ENCODE peak calls at places on chromosomes 16 and 17, in eight cellular contexts. K is activated CD4-positive, alpha-beta T cell treated with anti-CD3 and anti-CD28 coated beads for 48 hours; I is cortex of kidney; O is pancreas; P is T-helper 1 cell; Y is progenitor cell of endocrine pancreas; E is stimulated activated CD8-positive, alpha-beta memory T cell treated with anti-CD3 and anti-CD28 coated beads, Interleukin-4, amount 100 ng/mL, for 1 hour; A is T-helper 17 cell. F is an unnamed sample.

GRCh38 chr16:27234171-27234570 is 30.8 kb downstream of the KDM8 start:
- DNase-seq in K (no peak), I (no peak), O (no peak), P (no peak), Y (no peak), E (no peak), A (no peak), F (no peak)

GRCh38 chr16:82808036-82808435 is 181.3 kb downstream of the CDH13 start:
- DNase-seq in K (no peak), I (no peak), O (no peak), P (no peak), Y (no peak), E (no peak), A (no peak), F (no peak)

GRCh38 chr17:33642002-33642401 is 348.9 kb upstream of the ASIC2 start:
- DNase-seq in K (no peak), I (no peak), O (no peak), P (no peak), Y (no peak), E (no peak), A (no peak), F (no peak)

GRCh38 chr16:55853114-55853513 is 20.2 kb upstream of the CES1 start:
- DNase-seq in K (no peak), I (no peak), O (no peak), P (no peak), Y (no peak), E (no peak), A (no peak), F (no peak)

GRCh38 chr17:39744075-39744835 is 6.5 kb downstream of the GRB7 start:
- DNase-seq in K (no peak), I (no peak), O (peak), P (no peak), Y (no peak), E (no peak), A (no peak), F (no peak)

GRCh38 chr17:8162997-8163977 is 539 bp upstream of the VAMP2 start:
- DNase-seq in K (peak), I (no peak), O (no peak), P (no peak), Y (no peak), E (no peak), A (no peak), F (peak)

GRCh38 chr16:28183441-28183840 is 28.3 kb downstream of the XPO6 start:
- DNase-seq in K (no peak), I (no peak), O (no peak), P (no peak), Y (no peak), E (no peak), A (no peak), F (no peak)

GRCh38 chr17:31549121-31549524 is 157.6 kb downstream of the RAB11FIP4 start:
- DNase-seq in K (no peak), I (no peak), O (no peak), P (no peak), Y (no peak), E (no peak), A (no peak), F (no peak)

GRCh38 chr16:82043680-82044584 is 8.9 kb downstream of the HSD17B2 start:
- DNase-seq in K (no peak), I (no peak), O (no peak), P (no peak), Y (no peak), E (no peak), A (no peak), F (no peak)

GRCh38 chr17:70239391-70239826 is 70.1 kb downstream of the KCNJ2 start:
- DNase-seq in K (no peak), I (no peak), O (no peak), P (no peak), Y (no peak), E (no peak), A (no peak), F (no peak)

GRCh38 chr17:49980703-49981197 is 11.8 kb downstream of the DLX4 start:
- DNase-seq in K (no peak), I (no peak), O (no peak), P (no peak), Y (no peak), E (no peak), A (no peak), F (no peak)

GRCh38 chr17:21007646-21008045 is 35.2 kb downstream of the USP22 start:
- DNase-seq in K (no peak), I (no peak), O (no peak), P (no peak), Y (no peak), E (no peak), A (no peak), F (no peak)

GRCh38 chr16:81908466-81909230 is 102.6 kb downstream of the SDR42E1 start:
- DNase-seq in K (no peak), I (no peak), O (no peak), P (no peak), Y (no peak), E (no peak), A (no peak), F (no peak)

GRCh38 chr17:76240461-76241204 is at the start of gene RNF157:
- DNase-seq in K (peak), I (no peak), O (peak), P (peak), Y (peak), E (peak), A (peak), F (peak)

GRCh38 chr17:34366529-34367107 is 3.6 kb upstream of the CCL1 start:
- DNase-seq in K (no peak), I (no peak), O (no peak), P (no peak), Y (no peak), E (no peak), A (no peak), F (no peak)

GRCh38 chr16:19771040-19771439 is 53.0 kb downstream of the IQCK start:
- DNase-seq in K (no peak), I (no peak), O (no peak), P (no peak), Y (no peak), E (no peak), A (no peak), F (no peak)

GRCh38 chr16:11743308-11744074 is 834 bp upstream of the TXNDC11 start:
- DNase-seq in K (peak), I (no peak), O (no peak), P (peak), Y (no peak), E (peak), A (no peak), F (peak)

GRCh38 chr16:85757341-85757822 is 6.5 kb upstream of the C16orf74 start:
- DNase-seq in K (peak), I (no peak), O (no peak), P (no peak), Y (no peak), E (no peak), A (no peak), F (no peak)

GRCh38 chr16:88591577-88592021 is 21.4 kb downstream of the ZC3H18 start:
- DNase-seq in K (peak), I (no peak), O (no peak), P (no peak), Y (no peak), E (no peak), A (no peak), F (peak)

GRCh38 chr16:52408197-52408845 is 138.6 kb downstream of the TOX3 start:
- DNase-seq in K (no peak), I (no peak), O (no peak), P (no peak), Y (no peak), E (no peak), A (no peak), F (no peak)

GRCh38 chr16:12204601-12205000 is 228.1 kb downstream of the SNX29 start:
- DNase-seq in K (no peak), I (no peak), O (no peak), P (no peak), Y (no peak), E (no peak), A (no peak), F (no peak)

GRCh38 chr16:86216591-86216990 is 293.7 kb upstream of the FOXF1 start:
- DNase-seq in K (no peak), I (no peak), O (no peak), P (no peak), Y (no peak), E (no peak), A (no peak), F (no peak)

GRCh38 chr16:30120340-30121105 is 2.5 kb downstream of the MAPK3 start:
- DNase-seq in K (no peak), I (no peak), O (no peak), P (no peak), Y (no peak), E (no peak), A (no peak), F (no peak)

GRCh38 chr16:84314814-84315213 is 20.1 kb downstream of the WFDC1 start:
- DNase-seq in K (no peak), I (no peak), O (no peak), P (no peak), Y (no peak), E (no peak), A (no peak), F (no peak)

GRCh38 chr17:82236142-82236971 is 7.5 kb downstream of the SLC16A3 start:
- DNase-seq in K (peak), I (no peak), O (peak), P (peak), Y (peak), E (no peak), A (peak), F (peak)

GRCh38 chr16:30941600-30942420 is 7.1 kb upstream of the ORAI3 start:
- DNase-seq in K (peak), I (no peak), O (peak), P (peak), Y (peak), E (peak), A (peak), F (peak)

GRCh38 chr17:382644-383533 is 30.3 kb upstream of the RPH3AL start:
- DNase-seq in K (no peak), I (no peak), O (no peak), P (no peak), Y (no peak), E (no peak), A (no peak), F (peak)

GRCh38 chr16:87917503-87917902 is 18.8 kb downstream of the CA5A start:
- DNase-seq in K (no peak), I (no peak), O (no peak), P (no peak), Y (no peak), E (no peak), A (no peak), F (no peak)

GRCh38 chr17:9074106-9074505 is 52.8 kb downstream of the NTN1 start:
- DNase-seq in K (no peak), I (no peak), O (no peak), P (no peak), Y (no peak), E (no peak), A (no peak), F (no peak)

GRCh38 chr16:84759061-84759460 is 59.3 kb downstream of the USP10 start:
- DNase-seq in K (no peak), I (no peak), O (no peak), P (peak), Y (no peak), E (no peak), A (peak), F (no peak)

GRCh38 chr16:2716948-2717347 is 3.1 kb downstream of the PRSS27 start:
- DNase-seq in K (no peak), I (no peak), O (no peak), P (no peak), Y (no peak), E (no peak), A (no peak), F (no peak)

GRCh38 chr16:49528035-49528434 is 154.4 kb downstream of the C16orf78 start:
- DNase-seq in K (peak), I (no peak), O (peak), P (no peak), Y (no peak), E (no peak), A (no peak), F (no peak)

GRCh38 chr16:83589576-83589975 is 218.2 kb upstream of the HSBP1 start:
- DNase-seq in K (no peak), I (no peak), O (no peak), P (no peak), Y (no peak), E (no peak), A (no peak), F (no peak)

GRCh38 chr17:73340093-73340596 is 28.3 kb upstream of the CDC42EP4 start:
- DNase-seq in K (peak), I (no peak), O (no peak), P (no peak), Y (no peak), E (no peak), A (no peak), F (peak)

F was measured in gastrocnemius medialis.